ENCODE peak calls at places on chromosomes 1 and 21, in six cellular contexts. U is HCT116, B is fibroblast of lung, Y is Peyer's patch, A is tibial artery, O is heart right ventricle. S is an unnamed sample. For H3K9me3, the result is how much of the 10 kb centered on the place peaks cover.

GRCh38 chr1:16631248-16632043 is 18.1 kb upstream of the NBPF1 start:
- DNase-seq in U (no peak), O (no peak), A (peak), Y (peak), B (no peak), S (no peak)

GRCh38 chr21:46667191-46667734 is 31.8 kb downstream of the PRMT2 start:
- DNase-seq in A (no peak), U (no peak), Y (no peak), O (no peak), B (no peak), S (no peak)

GRCh38 chr1:212858461-212859265 is 588 bp downstream of the FLVCR1 start:
- DNase-seq in A (no peak), U (no peak), O (peak), B (peak), Y (peak), S (no peak)

GRCh38 chr1:69765941-69766340 is 198.2 kb downstream of the LRRC7 start:
- DNase-seq in A (no peak), O (no peak), B (peak), Y (no peak), U (no peak), S (no peak)

GRCh38 chr1:236951672-236952071 is 52.6 kb downstream of the MT1HL1 start:
- DNase-seq in A (no peak), O (no peak), B (no peak), Y (no peak), U (no peak), S (no peak)

GRCh38 chr1:198620951-198621824 is 17.7 kb upstream of the PTPRC start:
- DNase-seq in A (no peak), O (no peak), U (no peak), Y (peak), B (no peak), S (peak)

GRCh38 chr1:203443296-203443695 is 32.3 kb upstream of the PRELP start:
- DNase-seq in O (no peak), B (no peak), A (peak), Y (no peak), U (no peak), S (no peak)

GRCh38 chr1:85417017-85417416 is 47.9 kb downstream of the DDAH1 start:
- DNase-seq in Y (no peak), B (no peak), A (no peak), O (no peak), U (no peak), S (no peak)

GRCh38 chr21:28266061-28266460 is 726.6 kb downstream of the LTN1 start:
- DNase-seq in A (no peak), B (peak), Y (no peak), U (no peak), O (no peak), S (no peak)

GRCh38 chr21:28269173-28269572 is 723.5 kb downstream of the LTN1 start:
- DNase-seq in Y (no peak), O (no peak), B (no peak), U (no peak), A (no peak), S (no peak)

GRCh38 chr21:28263974-28264373 is 728.7 kb downstream of the LTN1 start:
- DNase-seq in Y (no peak), A (no peak), B (no peak), U (no peak), O (no peak), S (no peak)

GRCh38 chr21:28268685-28269084 is 724.0 kb downstream of the LTN1 start:
- DNase-seq in A (no peak), U (no peak), O (no peak), Y (no peak), B (no peak), S (no peak)

GRCh38 chr21:28267449-28267848 is 725.2 kb downstream of the LTN1 start:
- DNase-seq in A (no peak), Y (no peak), U (no peak), B (no peak), O (no peak), S (no peak)
- H3K9me3 ChIP-seq in A (under half), Y (under half), U (under half), B (under half), O (under half), S (under half)

GRCh38 chr1:183024352-183025337 is 1.4 kb downstream of the LAMC1 start:
- DNase-seq in B (peak), Y (no peak), O (no peak), A (no peak), U (no peak), S (no peak)
- H3K9me3 ChIP-seq in B (under half), Y (under half), O (under half), A (under half), U (under half), S (under half)

GRCh38 chr21:20661745-20662470 is 336.3 kb upstream of the NCAM2 start:
- DNase-seq in B (no peak), Y (no peak), U (no peak), A (no peak), O (no peak), S (no peak)
- H3K9me3 ChIP-seq in B (under half), Y (under half), U (under half), A (under half), O (under half), S (under half)

GRCh38 chr1:40451238-40451585 is 936 bp downstream of the ZFP69B start:
- DNase-seq in O (no peak), Y (no peak), U (no peak), B (no peak), A (no peak), S (no peak)

GRCh38 chr1:40449684-40450490 is at the start of gene ZFP69B:
- DNase-seq in A (peak), O (peak), Y (peak), U (no peak), B (peak), S (peak)

GRCh38 chr1:40450491-40451237 is 388 bp downstream of the ZFP69B start:
- DNase-seq in O (no peak), U (no peak), A (no peak), Y (peak), B (peak), S (peak)

DNA sequence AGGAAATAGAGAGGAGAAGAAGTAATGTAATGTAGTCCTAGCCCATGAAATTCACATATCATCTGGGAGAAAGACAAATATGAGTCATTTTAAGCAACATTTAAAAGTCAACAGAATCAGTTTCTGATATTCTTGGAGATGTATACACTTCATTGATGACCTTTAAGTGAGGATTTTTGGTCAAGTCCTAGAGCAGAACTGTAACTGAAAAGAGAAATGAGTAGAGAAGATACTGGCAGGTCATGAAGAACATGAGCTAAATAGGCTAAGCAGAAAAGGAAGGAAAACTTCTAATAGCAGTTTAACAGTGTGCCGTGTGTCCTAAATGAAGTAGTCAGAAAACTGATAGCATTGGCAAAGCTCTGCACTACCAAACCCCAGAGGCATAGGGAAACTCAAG is 4.6 kb downstream of the ZFP69B start:
- DNase-seq in A (no peak), U (no peak), O (no peak), Y (no peak), B (no peak), S (no peak)
- H3K9me3 ChIP-seq in A (under half), U (under half), O (half or more), Y (under half), B (under half), S (under half)

DNA sequence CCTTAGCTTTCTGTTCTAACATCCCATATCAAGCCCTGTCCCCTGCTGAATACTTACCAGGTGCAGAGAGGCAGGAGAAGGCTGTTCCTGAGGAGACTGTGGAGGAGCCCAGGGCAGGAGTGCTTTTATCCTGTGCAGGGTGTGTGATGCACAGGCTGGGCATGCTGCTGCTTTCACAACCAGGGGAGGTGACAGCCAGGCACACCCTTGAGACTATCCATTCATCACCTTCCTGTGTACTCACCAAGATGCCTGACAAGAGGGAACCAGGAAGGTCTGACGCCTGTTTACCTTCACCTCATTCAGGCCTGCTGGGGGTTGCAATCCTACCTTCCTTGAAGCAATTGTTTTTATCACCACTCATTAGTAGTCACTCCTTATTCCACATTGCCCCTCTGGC is at the start of gene LCE3E:
- DNase-seq in U (no peak), Y (no peak), O (no peak), B (no peak), A (no peak), S (no peak)
- H3K9me3 ChIP-seq in U (under half), Y (under half), O (under half), B (under half), A (under half), S (under half)

DNA sequence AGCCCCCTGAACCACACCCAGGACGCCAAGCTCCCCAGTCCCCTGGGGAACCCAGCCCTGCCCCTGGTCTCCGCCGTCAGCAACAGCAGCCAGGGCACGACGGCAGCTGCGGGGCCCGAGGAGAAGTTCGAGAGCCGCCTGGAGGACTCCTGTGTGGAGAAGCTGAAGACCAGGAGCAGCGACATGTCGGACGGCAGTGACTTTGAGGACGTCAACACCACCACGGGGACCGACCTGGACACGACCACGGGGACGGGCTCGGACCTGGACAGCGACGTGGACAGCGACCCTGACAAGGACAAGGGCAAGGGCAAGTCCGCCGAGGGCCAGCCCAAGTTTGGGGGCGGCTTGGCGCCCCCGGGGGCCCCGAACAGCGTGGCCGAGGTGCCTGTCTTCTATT is 42.7 kb upstream of the ARHGEF16 start:
- DNase-seq in U (no peak), A (no peak), Y (no peak), O (no peak), B (no peak), S (no peak)
- H3K9me3 ChIP-seq in U (under half), A (under half), Y (under half), O (under half), B (under half), S (under half)

DNA sequence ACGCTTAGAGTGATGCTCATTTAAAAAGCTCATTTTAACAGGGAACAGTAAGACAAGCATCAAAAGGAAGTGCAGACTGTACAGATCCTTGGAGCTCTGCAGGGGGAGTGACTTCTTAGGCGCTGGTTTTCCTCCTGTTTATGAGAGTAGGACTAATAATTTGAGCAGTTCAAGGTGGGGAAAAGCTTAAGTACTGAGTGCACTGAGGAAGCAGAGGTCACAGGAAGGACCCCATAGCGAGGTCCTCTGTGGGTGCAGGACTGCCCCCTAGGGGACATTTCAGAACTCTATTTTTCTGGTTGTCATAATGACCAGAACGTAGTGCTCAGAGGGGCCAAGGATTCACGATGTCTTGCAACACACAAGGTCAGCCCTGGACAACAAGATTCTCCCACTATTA is 112.1 kb downstream of the HLCS start:
- DNase-seq in Y (no peak), B (peak), O (peak), A (no peak), U (no peak), S (no peak)
- H3K9me3 ChIP-seq in Y (under half), B (under half), O (under half), A (under half), U (under half), S (under half)